ENCODE peak calls at places on chromosomes 6 and 20, in four cellular contexts. T is IMR-90, Z is HCT116, I is breast epithelium. G is an unnamed sample.

GRCh38 chr20:479487-479886 is 17.2 kb upstream of the TBC1D20 start:
- DNase-seq in T (peak), Z (no peak), I (no peak), G (no peak)

GRCh38 chr6:15322781-15323536 is 77.1 kb downstream of the JARID2 start:
- DNase-seq in T (peak), Z (peak), I (no peak), G (no peak)

GRCh38 chr20:33169176-33169794 is 1.3 kb downstream of the BPIFA2 start:
- DNase-seq in T (no peak), Z (no peak), I (no peak), G (peak)

GRCh38 chr6:105345506-105345905 is 57.4 kb downstream of the PREP start:
- DNase-seq in T (no peak), Z (no peak), I (no peak), G (no peak)

GRCh38 chr6:170296746-170297576 is 6.1 kb upstream of the DLL1 start:
- DNase-seq in T (no peak), Z (no peak), I (no peak), G (no peak)

GRCh38 chr6:16684195-16684689 is 77.0 kb downstream of the ATXN1 start:
- DNase-seq in T (no peak), Z (no peak), I (no peak), G (no peak)

GRCh38 chr20:21151791-21152190 is 25.9 kb downstream of the KIZ start:
- DNase-seq in T (no peak), Z (no peak), I (no peak), G (no peak)

GRCh38 chr6:100228437-100229424 is 234.7 kb upstream of the MCHR2 start:
- DNase-seq in T (peak), Z (peak), I (peak), G (peak)

GRCh38 chr6:108736832-108737231 is 111.4 kb upstream of the ARMC2 start:
- DNase-seq in T (peak), Z (peak), I (no peak), G (peak)

GRCh38 chr20:57032847-57033246 is 233.6 kb downstream of the BMP7 start:
- DNase-seq in T (no peak), Z (no peak), I (no peak), G (no peak)

GRCh38 chr6:144566868-144567615 is 281.9 kb downstream of the UTRN start:
- DNase-seq in T (no peak), Z (no peak), I (no peak), G (no peak)

GRCh38 chr20:49280463-49281058 is 2.7 kb upstream of the ZNFX1 start:
- DNase-seq in T (no peak), Z (no peak), I (no peak), G (no peak)

GRCh38 chr20:49281059-49281912 is 3.4 kb upstream of the ZNFX1 start:
- DNase-seq in T (no peak), Z (no peak), I (peak), G (peak)

GRCh38 chr20:49278817-49279676 is 1.2 kb upstream of the ZNFX1 start:
- DNase-seq in T (no peak), Z (no peak), I (no peak), G (no peak)

GRCh38 chr20:49278036-49278816 is at the start of gene ZNFX1:
- DNase-seq in T (peak), Z (peak), I (peak), G (peak)

GRCh38 chr20:49279677-49280462 is 2.0 kb upstream of the ZNFX1 start:
- DNase-seq in T (no peak), Z (no peak), I (no peak), G (peak)
- TF ChIP-seq POLR2A in T (no peak), Z (no peak), I (no peak), G (peak)

GRCh38 chr20:25987073-25987927 is 290.6 kb upstream of the ZNF337 start:
- DNase-seq in T (peak), Z (no peak), I (no peak), G (peak)
- TF ChIP-seq POLR2A in T (no peak), Z (no peak), I (no peak), G (no peak)

GRCh38 chr6:31825553-31825952 is 2.0 kb upstream of the HSPA1B start:
- DNase-seq in T (no peak), Z (no peak), I (no peak), G (no peak)

GRCh38 chr6:31826793-31827285 is 699 bp upstream of the HSPA1B start:
- DNase-seq in T (no peak), Z (no peak), I (peak), G (peak)

GRCh38 chr6:31829633-31830492 is 2.3 kb downstream of the HSPA1B start:
- DNase-seq in T (peak), Z (no peak), I (no peak), G (peak)

GRCh38 chr6:31831350-31832215 is 4.0 kb downstream of the HSPA1B start:
- DNase-seq in T (no peak), Z (no peak), I (no peak), G (peak)

DNA sequence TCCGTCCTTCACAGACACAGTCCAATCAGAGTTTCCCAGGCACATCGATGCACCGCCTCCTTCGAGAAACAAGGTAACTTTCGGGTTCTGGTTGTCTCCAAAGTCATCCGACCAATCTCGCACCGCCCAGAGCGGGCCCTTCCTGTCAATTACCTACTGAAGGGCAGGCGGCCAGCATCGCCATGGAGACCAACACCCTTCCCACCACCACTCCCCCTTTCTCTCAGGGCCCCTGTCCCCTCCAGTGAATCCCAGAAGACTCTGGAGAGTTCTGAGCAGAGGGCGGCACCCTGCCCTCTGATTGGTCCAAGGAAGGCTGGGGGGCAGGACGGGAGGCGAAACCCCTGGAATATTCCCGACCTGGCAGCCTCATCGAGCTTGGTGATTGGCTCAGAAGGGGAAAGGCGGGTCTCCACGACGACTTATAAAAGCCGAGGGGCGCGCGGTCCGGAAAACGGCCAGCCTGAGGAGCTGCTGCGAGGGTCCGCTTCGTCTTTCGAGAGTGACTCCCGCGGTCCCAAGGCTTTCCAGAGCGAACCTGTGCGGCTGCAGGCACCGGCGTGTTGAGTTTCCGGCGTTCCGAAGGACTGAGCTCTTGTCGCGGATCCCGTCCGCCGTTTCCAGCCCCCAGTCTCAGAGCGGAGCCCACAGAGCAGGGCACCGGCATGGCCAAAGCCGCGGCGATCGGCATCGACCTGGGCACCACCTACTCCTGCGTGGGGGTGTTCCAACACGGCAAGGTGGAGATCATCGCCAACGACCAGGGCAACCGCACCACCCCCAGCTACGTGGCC is at the start of gene HSPA1B:
- DNase-seq in T (peak), Z (peak), I (peak), G (peak)
- TF ChIP-seq POLR2A in T (peak), Z (peak), I (peak), G (peak)

GRCh38 chr6:136550330-136551071 is at the start of gene MAP7:
- DNase-seq in T (peak), Z (peak), I (peak), G (peak)
- TF ChIP-seq POLR2A in T (no peak), Z (no peak), I (no peak), G (no peak)

DNA sequence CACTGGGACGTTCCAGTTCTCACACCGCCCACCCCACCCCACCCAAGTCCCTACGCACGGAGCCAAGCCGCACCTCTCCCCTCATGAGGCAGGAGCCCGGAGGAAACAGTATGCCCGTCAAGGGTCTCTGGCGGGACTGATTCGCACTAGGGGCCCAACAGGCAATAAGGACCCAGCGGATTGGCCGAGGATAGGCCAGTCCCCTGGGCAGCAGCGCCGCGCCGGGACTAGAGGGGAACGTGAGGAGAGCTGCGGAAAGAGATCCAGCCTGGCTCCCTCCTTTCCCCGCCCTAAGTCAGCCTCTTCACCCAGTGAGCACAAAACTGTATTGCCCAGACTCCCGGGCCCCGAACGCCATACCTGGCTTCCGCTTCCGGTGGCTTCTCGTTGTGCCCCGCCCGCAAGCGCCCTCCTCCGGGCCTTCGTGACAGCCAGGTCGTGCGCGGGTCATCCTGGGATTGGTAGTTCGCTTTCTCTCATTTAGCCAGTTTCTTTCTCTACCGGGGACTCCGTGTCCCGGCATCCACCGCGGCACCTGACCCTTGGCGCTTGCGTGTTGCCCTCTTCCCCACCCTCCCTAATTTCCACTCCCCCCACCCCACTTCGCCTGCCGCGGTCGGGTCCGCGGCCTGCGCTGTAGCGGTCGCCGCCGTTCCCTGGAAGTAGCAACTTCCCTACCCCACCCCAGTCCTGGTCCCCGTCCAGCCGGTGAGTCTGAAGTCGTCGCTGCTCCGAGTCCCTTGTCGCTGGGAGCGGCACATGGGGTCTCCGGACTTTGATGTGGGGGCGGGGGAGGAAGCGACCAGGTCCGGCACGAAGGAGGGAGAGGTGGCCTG is at the start of gene CSNK2B:
- DNase-seq in T (peak), Z (peak), I (peak), G (peak)
- TF ChIP-seq POLR2A in T (peak), Z (peak), I (peak), G (peak)

DNA sequence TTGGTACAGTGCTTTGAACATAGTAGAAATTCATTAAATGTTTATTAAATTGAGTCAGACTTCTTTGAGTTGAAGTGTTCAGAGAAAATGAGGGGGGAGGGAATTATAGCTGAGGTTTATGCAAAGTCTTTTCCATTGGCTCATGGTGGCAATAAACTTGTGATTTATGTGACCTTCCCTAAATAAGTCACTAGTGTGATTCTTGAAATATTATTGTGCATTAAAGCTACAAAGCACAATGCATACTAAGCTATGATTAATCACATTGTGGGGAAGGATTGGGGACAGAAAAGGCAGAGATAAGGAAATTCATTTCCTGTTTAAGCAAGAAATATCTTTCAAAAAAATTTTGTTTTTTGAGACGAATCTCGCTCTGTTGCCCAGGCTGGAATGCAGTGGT is 877.5 kb downstream of the TFAP2A start:
- DNase-seq in T (peak), Z (no peak), I (no peak), G (no peak)
- TF ChIP-seq POLR2A in T (no peak), Z (no peak), I (no peak), G (no peak)

GRCh38 chr6:26155066-26155925 is 68.1 kb downstream of the HFE start:
- DNase-seq in T (no peak), Z (no peak), I (peak), G (peak)

GRCh38 chr6:26157150-26157837 is 70.1 kb downstream of the HFE start:
- DNase-seq in T (peak), Z (no peak), I (peak), G (peak)

GRCh38 chr6:26156850-26157149 is 69.6 kb downstream of the HFE start:
- DNase-seq in T (no peak), Z (no peak), I (no peak), G (no peak)

GRCh38 chr6:26157838-26158580 is 70.8 kb downstream of the HFE start:
- DNase-seq in T (peak), Z (peak), I (peak), G (peak)

GRCh38 chr6:26156105-26156849 is 69.0 kb downstream of the HFE start:
- DNase-seq in T (peak), Z (peak), I (peak), G (peak)
- TF ChIP-seq POLR2A in T (peak), Z (peak), I (peak), G (peak)

GRCh38 chr20:36847710-36848040 is 28.3 kb upstream of the TLDC2 start:
- DNase-seq in T (peak), Z (no peak), I (no peak), G (no peak)

GRCh38 chr20:36848078-36848660 is 27.8 kb upstream of the TLDC2 start:
- DNase-seq in T (peak), Z (no peak), I (no peak), G (no peak)

GRCh38 chr20:36845288-36845969 is 30.5 kb upstream of the TLDC2 start:
- DNase-seq in T (no peak), Z (no peak), I (no peak), G (no peak)

GRCh38 chr20:36848677-36849076 is 27.3 kb upstream of the TLDC2 start:
- DNase-seq in T (no peak), Z (no peak), I (no peak), G (no peak)

DNA sequence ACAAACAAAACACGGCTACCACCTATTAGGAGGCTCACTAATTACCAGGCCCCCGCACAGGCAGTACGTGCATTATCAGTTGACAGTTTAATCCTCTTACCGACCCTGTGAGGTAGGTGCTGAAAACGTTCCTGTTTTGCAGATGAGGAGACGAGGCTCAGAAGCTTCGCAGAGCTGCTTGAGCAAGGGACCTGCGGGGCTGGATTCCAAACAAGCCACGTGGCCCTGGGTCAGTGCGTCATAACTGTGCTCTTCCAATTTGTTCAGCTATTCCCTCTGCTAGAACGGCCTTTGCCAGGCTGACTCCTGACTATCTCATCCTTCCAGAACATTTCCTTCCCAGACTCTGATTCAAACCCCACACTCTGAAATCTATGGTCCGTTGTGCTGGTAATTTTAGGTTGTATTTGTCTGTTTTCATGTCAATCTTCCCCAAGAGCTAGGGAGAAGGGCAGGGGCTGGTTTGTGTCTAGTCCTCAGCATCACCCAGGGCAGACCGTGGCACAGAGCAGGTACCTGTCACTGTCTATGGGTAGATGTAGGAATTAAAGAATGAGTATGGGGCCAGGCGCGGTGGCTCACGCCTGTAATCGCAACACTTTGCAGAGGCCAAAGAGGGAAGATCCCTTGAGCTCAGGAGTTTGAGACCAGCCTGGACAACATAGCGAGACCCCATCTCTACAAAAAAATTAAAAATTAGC is 28.8 kb upstream of the TLDC2 start:
- DNase-seq in T (peak), Z (no peak), I (peak), G (no peak)
- TF ChIP-seq POLR2A in T (no peak), Z (no peak), I (no peak), G (no peak)

DNA sequence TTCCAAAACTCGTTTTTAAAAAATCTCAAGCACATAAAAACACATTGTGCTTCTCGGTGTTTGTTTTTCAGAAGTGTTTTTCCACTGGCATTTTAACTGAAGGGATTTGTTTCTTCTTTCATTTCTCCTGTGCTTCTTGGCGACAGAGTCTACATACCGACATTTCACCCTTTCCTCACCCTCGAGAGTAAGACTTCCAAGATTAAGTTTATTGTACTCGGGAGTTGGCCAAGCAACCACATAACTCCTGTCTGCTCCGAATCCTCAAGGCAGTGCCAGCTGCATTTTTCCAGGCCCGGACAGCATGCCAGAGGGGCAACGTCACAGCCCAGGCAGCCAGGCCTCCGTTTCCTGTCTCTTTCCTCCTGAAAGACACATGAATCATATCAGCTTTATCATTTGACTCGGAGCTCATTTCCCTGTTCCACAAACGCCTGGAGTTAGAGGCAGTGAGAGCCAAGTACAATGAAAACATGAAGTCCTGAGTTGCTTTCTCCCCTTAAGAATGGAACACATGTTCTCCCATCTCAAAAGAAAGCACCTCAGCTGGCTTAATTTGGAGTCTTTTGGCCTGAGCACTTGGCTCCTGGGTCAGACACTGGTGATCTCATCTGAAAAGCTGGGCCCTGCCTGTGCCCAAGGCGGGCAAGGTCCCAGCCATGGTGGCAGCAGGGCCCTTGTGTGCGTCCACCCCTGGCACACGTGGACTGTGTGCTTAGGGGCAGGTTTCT is 23.2 kb upstream of the FAM50B start:
- DNase-seq in T (peak), Z (peak), I (peak), G (no peak)
- TF ChIP-seq POLR2A in T (no peak), Z (no peak), I (no peak), G (no peak)

G was measured in erythroblast.